ENCODE peak calls at places on chromosomes 1 and 21, in seven cellular contexts. O is astrocyte of the spinal cord, J is brain microvascular endothelial cell, Z is HFF-Myc, Q is BE2C, H is fibroblast of lung, S is IMR-90. Y is an unnamed sample.

GRCh38 chr1:174376030-174376429 is 71.7 kb upstream of the GPR52 start:
- DNase-seq in H (no peak), Q (no peak), S (no peak), O (no peak), J (no peak), Z (no peak), Y (no peak)

GRCh38 chr1:63730211-63730610 is 43.6 kb upstream of the ROR1 start:
- DNase-seq in O (no peak), Q (peak; percentile 11), J (no peak), S (no peak), H (no peak), Z (no peak), Y (no peak)

GRCh38 chr1:55478742-55479141 is 263.6 kb upstream of the USP24 start:
- DNase-seq in O (peak; percentile 62), Q (no peak), Z (no peak), S (peak; percentile 51), H (peak; percentile 65), J (no peak), Y (peak; percentile 45)

GRCh38 chr1:42740756-42741580 is 932 bp upstream of the CLDN19 start:
- DNase-seq in O (no peak), Q (no peak), H (no peak), Z (no peak), S (no peak), J (no peak), Y (no peak)

GRCh38 chr1:179082308-179083030 is 599 bp downstream of the TOR3A start:
- DNase-seq in Z (no peak), H (no peak), O (peak; percentile 16), Q (peak; percentile 29), J (no peak), S (no peak), Y (peak; percentile 36)

GRCh38 chr1:6578624-6579373 is 995 bp upstream of the ZBTB48 start:
- DNase-seq in Z (no peak), Q (no peak), H (no peak), S (no peak), J (no peak), O (no peak), Y (no peak)

GRCh38 chr1:44590475-44590874 is 83.8 kb downstream of the TMEM53 start:
- DNase-seq in O (no peak), J (peak; percentile 2), S (no peak), H (no peak), Z (no peak), Q (no peak), Y (peak; percentile 40)

GRCh38 chr1:219419860-219420259 is 193.0 kb downstream of the ZC3H11B start:
- DNase-seq in Q (no peak), S (no peak), Z (no peak), H (no peak), J (no peak), O (no peak), Y (no peak)

GRCh38 chr21:44418108-44418875 is 37.0 kb upstream of the LRRC3 start:
- DNase-seq in O (no peak), Q (no peak), J (no peak), H (no peak), S (no peak), Z (no peak), Y (no peak)

GRCh38 chr1:245085508-245086095 is 69.2 kb upstream of the KIF26B start:
- DNase-seq in Z (peak; percentile 85), H (peak; percentile 95), Q (no peak), O (peak; percentile 95), J (peak; percentile 95), S (peak; percentile 97), Y (peak; percentile 96)

GRCh38 chr1:39405358-39405757 is 86.1 kb upstream of the BMP8A start:
- DNase-seq in J (no peak), S (no peak), O (no peak), Z (no peak), H (peak; percentile 40), Q (no peak), Y (no peak)

GRCh38 chr1:241413386-241413785 is 56.4 kb upstream of the RGS7 start:
- DNase-seq in J (peak; percentile 25), Z (peak; percentile 89), O (peak; percentile 49), H (peak; percentile 96), Q (no peak), S (peak; percentile 92), Y (peak; percentile 37)

GRCh38 chr1:163673756-163674155 is 352.0 kb downstream of the NUF2 start:
- DNase-seq in S (peak; percentile 23), O (peak; percentile 0), Z (no peak), Q (no peak), H (peak; percentile 82), J (no peak), Y (no peak)

GRCh38 chr1:25610822-25611630 is 5.6 kb upstream of the MAN1C1 start:
- DNase-seq in S (peak; percentile 21), H (peak; percentile 55), Z (no peak), O (no peak), Q (peak; percentile 10), J (no peak), Y (no peak)

GRCh38 chr21:25691931-25692330 is 42.8 kb downstream of the ATP5PF start:
- DNase-seq in O (no peak), J (no peak), H (peak; percentile 53), S (peak; percentile 29), Q (no peak), Z (no peak), Y (no peak)

GRCh38 chr21:27823652-27824201 is 856.8 kb upstream of the ADAMTS5 start:
- DNase-seq in H (no peak), J (no peak), S (no peak), O (no peak), Q (no peak), Z (no peak), Y (no peak)

GRCh38 chr1:12163210-12163609 is 3.6 kb upstream of the TNFRSF1B start:
- DNase-seq in H (no peak), S (no peak), O (no peak), Z (no peak), J (no peak), Q (no peak), Y (no peak)

GRCh38 chr21:38156200-38156599 is 100.6 kb upstream of the KCNJ15 start:
- DNase-seq in H (no peak), J (no peak), Z (no peak), O (no peak), S (no peak), Q (no peak), Y (no peak)

GRCh38 chr1:40045182-40045581 is 4.7 kb downstream of the CAP1 start:
- DNase-seq in Z (no peak), S (peak; percentile 47), O (no peak), Q (no peak), J (no peak), H (no peak), Y (peak; percentile 68)

GRCh38 chr1:51663721-51664120 is 46.8 kb downstream of the OSBPL9 start:
- DNase-seq in Q (no peak), J (no peak), S (no peak), O (no peak), Z (no peak), H (no peak), Y (no peak)

GRCh38 chr1:22712502-22713271 is 2.0 kb downstream of the EPHB2 start:
- DNase-seq in S (peak; percentile 79), O (peak; percentile 47), H (peak; percentile 85), J (no peak), Q (no peak), Z (peak; percentile 79), Y (peak; percentile 27)

GRCh38 chr1:232999960-233000625 is 49.7 kb downstream of the NTPCR start:
- DNase-seq in S (no peak), O (no peak), H (no peak), J (no peak), Q (no peak), Z (no peak), Y (no peak)

GRCh38 chr21:34024382-34024693 is 49.0 kb upstream of the MRPS6 start:
- DNase-seq in O (no peak), Z (no peak), Q (no peak), H (no peak), J (no peak), S (no peak), Y (no peak)

GRCh38 chr1:112935474-112936289 is 20.3 kb downstream of the SLC16A1 start:
- DNase-seq in H (peak; percentile 76), Z (no peak), J (no peak), O (peak; percentile 76), S (peak; percentile 78), Q (no peak), Y (peak; percentile 59)

GRCh38 chr21:26433386-26433785 is 139.7 kb downstream of the CYYR1 start:
- DNase-seq in Q (no peak), O (no peak), J (no peak), S (no peak), H (no peak), Z (no peak), Y (no peak)

GRCh38 chr1:26158271-26159112 is at the start of gene FAM110D:
- DNase-seq in Z (no peak), Q (no peak), J (no peak), O (no peak), H (no peak), S (no peak), Y (no peak)

GRCh38 chr1:203835476-203835875 is 25.9 kb upstream of the SNRPE start:
- DNase-seq in S (no peak), O (no peak), H (no peak), Q (no peak), Z (no peak), J (no peak), Y (no peak)
- TF ChIP-seq CTCF in S (no peak), O (peak; percentile 4), H (no peak), Q (peak; percentile 30), Z (peak; percentile 16), J (no peak), Y (peak; percentile 7)

GRCh38 chr1:243257189-243257588 is 1.3 kb downstream of the SDCCAG8 start:
- DNase-seq in H (no peak), Q (no peak), S (no peak), O (no peak), Z (no peak), J (no peak), Y (no peak)
- H3K4me3 ChIP-seq in H (peak overlapping the region; percentile 89), Q (no peak overlapping the region), S (no peak overlapping the region), O (peak overlapping the region; percentile 65), Z (peak overlapping the region; percentile 91), J (peak overlapping the region; percentile 90), Y (peak overlapping the region; percentile 92)

GRCh38 chr1:160877221-160877620 is 7.8 kb downstream of the ITLN1 start:
- DNase-seq in O (no peak), S (no peak), H (no peak), J (no peak), Q (no peak), Z (no peak), Y (no peak)
- TF ChIP-seq CTCF in O (no peak), S (no peak), H (no peak), J (no peak), Q (no peak), Z (no peak), Y (peak; percentile 1)

GRCh38 chr1:159945483-159946241 is at the start of gene IGSF9:
- DNase-seq in Z (peak; percentile 41), J (peak; percentile 30), H (peak; percentile 65), S (peak; percentile 49), Q (peak; percentile 96), O (peak; percentile 80), Y (peak; percentile 99)

GRCh38 chr1:159943908-159944622 is 1.3 kb downstream of the IGSF9 start:
- DNase-seq in Q (no peak), O (no peak), H (no peak), S (no peak), J (no peak), Z (no peak), Y (peak; percentile 80)

GRCh38 chr1:159942700-159943640 is 2.4 kb downstream of the IGSF9 start:
- DNase-seq in H (no peak), J (no peak), Z (no peak), Q (no peak), O (no peak), S (no peak), Y (no peak)

GRCh38 chr1:159946242-159947187 is 1.1 kb upstream of the IGSF9 start:
- DNase-seq in S (no peak), O (no peak), Z (no peak), H (no peak), Q (no peak), J (no peak), Y (no peak)

GRCh38 chr1:159944623-159945455 is 574 bp downstream of the IGSF9 start:
- DNase-seq in Z (no peak), S (no peak), J (no peak), Q (no peak), H (no peak), O (no peak), Y (peak; percentile 42)
- H3K4me3 ChIP-seq in Z (peak overlapping the region; percentile 46), S (peak overlapping the region; percentile 34), J (peak overlapping the region; percentile 55), Q (peak overlapping the region; percentile 82), H (peak overlapping the region; percentile 46), O (peak overlapping the region; percentile 44), Y (peak overlapping the region; percentile 65)